ENCODE peak calls at places on chromosomes 7 and 10, in five cellular contexts. V is CD8-positive, alpha-beta memory T cell; U is mesendoderm; D is AG04450; Q is spleen. S is an unnamed sample.

GRCh38 chr7:148962515-148962822 is 65.8 kb downstream of the PDIA4 start:
- DNase-seq in V (no peak), U (no peak), D (no peak), Q (no peak), S (no peak)

GRCh38 chr7:48089415-48089975 is 430 bp downstream of the UPP1 start:
- DNase-seq in V (peak), U (peak), D (no peak), Q (no peak), S (no peak)

GRCh38 chr10:97640868-97641811 is 669 bp downstream of the PI4K2A start:
- DNase-seq in V (peak), U (peak), D (peak), Q (peak), S (peak)

GRCh38 chr10:132401396-132402168 is 4.6 kb downstream of the PWWP2B start:
- DNase-seq in V (no peak), U (no peak), D (no peak), Q (peak), S (no peak)

GRCh38 chr10:48523820-48524758 is 80.8 kb downstream of the ARHGAP22 start:
- DNase-seq in V (no peak), U (peak), D (no peak), Q (peak), S (no peak)

GRCh38 chr10:73119952-73120351 is 9.7 kb downstream of the NUDT13 start:
- DNase-seq in V (no peak), U (no peak), D (no peak), Q (no peak), S (no peak)

GRCh38 chr7:18202315-18203045 is 174.8 kb upstream of the PRPS1L1 start:
- DNase-seq in V (no peak), U (no peak), D (no peak), Q (no peak), S (no peak)

GRCh38 chr7:157139142-157140117 is 704 bp downstream of the UBE3C start:
- DNase-seq in V (peak), U (peak), D (no peak), Q (peak), S (peak)

GRCh38 chr7:51229106-51229537 is 87.5 kb downstream of the COBL start:
- DNase-seq in V (no peak), U (no peak), D (no peak), Q (no peak), S (no peak)

GRCh38 chr7:93226310-93226709 is at the start of gene HEPACAM2:
- DNase-seq in V (no peak), U (no peak), D (no peak), Q (no peak), S (no peak)

GRCh38 chr10:63438506-63439498 is 27.0 kb downstream of the JMJD1C start:
- DNase-seq in V (no peak), U (peak), D (no peak), Q (no peak), S (no peak)

GRCh38 chr7:28183627-28184026 is 3.0 kb upstream of the JAZF1 start:
- DNase-seq in V (no peak), U (no peak), D (peak), Q (no peak), S (no peak)

GRCh38 chr10:24617771-24618396 is 105.8 kb downstream of the ARHGAP21 start:
- DNase-seq in V (peak), U (peak), D (no peak), Q (no peak), S (peak)

GRCh38 chr7:151631149-151631967 is 111.7 kb upstream of the RHEB start:
- DNase-seq in V (peak), U (peak), D (no peak), Q (no peak), S (no peak)

GRCh38 chr10:29150010-29150409 is 138.9 kb upstream of the LYZL1 start:
- DNase-seq in V (no peak), U (peak), D (no peak), Q (no peak), S (no peak)

GRCh38 chr7:82017334-82017943 is 247.6 kb upstream of the HGF start:
- DNase-seq in V (no peak), U (peak), D (peak), Q (no peak), S (no peak)

GRCh38 chr10:60186315-60187071 is 203.2 kb downstream of the ANK3 start:
- DNase-seq in V (no peak), U (no peak), D (no peak), Q (no peak), S (no peak)

GRCh38 chr7:2640858-2641257 is 9.1 kb downstream of the TTYH3 start:
- DNase-seq in V (no peak), U (no peak), D (no peak), Q (no peak), S (no peak)

GRCh38 chr10:3126249-3126648 is 46.3 kb downstream of the PITRM1 start:
- DNase-seq in V (peak), U (no peak), D (no peak), Q (no peak), S (no peak)

GRCh38 chr10:114022292-114022691 is 21.4 kb upstream of the ADRB1 start:
- DNase-seq in V (no peak), U (no peak), D (no peak), Q (no peak), S (no peak)

GRCh38 chr7:132393789-132394261 is 182.4 kb downstream of the PLXNA4 start:
- DNase-seq in V (no peak), U (no peak), D (no peak), Q (peak), S (no peak)

GRCh38 chr7:143931739-143932138 is 3.3 kb upstream of the OR2F2 start:
- DNase-seq in V (no peak), U (no peak), D (no peak), Q (no peak), S (no peak)

GRCh38 chr10:108392286-108392685 is 1227.8 kb upstream of the SORCS1 start:
- DNase-seq in V (no peak), U (no peak), D (no peak), Q (no peak), S (no peak)

GRCh38 chr7:78967046-78967445 is 486.4 kb downstream of the MAGI2 start:
- DNase-seq in V (no peak), U (no peak), D (peak), Q (no peak), S (no peak)

GRCh38 chr7:49791089-49791741 is 17.8 kb downstream of the VWC2 start:
- DNase-seq in V (no peak), U (peak), D (no peak), Q (no peak), S (no peak)

GRCh38 chr7:151038951-151039849 is 9.1 kb upstream of the ASIC3 start:
- DNase-seq in V (peak), U (peak), D (no peak), Q (no peak), S (no peak)

GRCh38 chr7:51352174-51353145 is 35.9 kb upstream of the COBL start:
- DNase-seq in V (no peak), U (peak), D (no peak), Q (no peak), S (no peak)

GRCh38 chr7:76300210-76300731 is 2.2 kb upstream of the HSPB1 start:
- DNase-seq in V (no peak), U (no peak), D (no peak), Q (no peak), S (no peak)

GRCh38 chr10:83943920-83944319 is 195.4 kb upstream of the GHITM start:
- DNase-seq in V (no peak), U (no peak), D (no peak), Q (no peak), S (no peak)

GRCh38 chr10:36220122-36220521 is 578.0 kb upstream of the FZD8 start:
- DNase-seq in V (no peak), U (no peak), D (no peak), Q (no peak), S (no peak)

GRCh38 chr10:25725917-25726716 is 207.9 kb upstream of the MYO3A start:
- DNase-seq in V (no peak), U (peak), D (no peak), Q (no peak), S (peak)

GRCh38 chr7:27171636-27172387 is 2.3 kb downstream of the HOXA10 start:
- DNase-seq in V (peak), U (peak), D (no peak), Q (peak), S (no peak)

GRCh38 chr7:151819826-151820225 is 57.1 kb downstream of the PRKAG2 start:
- DNase-seq in V (no peak), U (no peak), D (no peak), Q (peak), S (no peak)

GRCh38 chr7:107212719-107213118 is 43.9 kb downstream of the HBP1 start:
- DNase-seq in V (no peak), U (no peak), D (no peak), Q (no peak), S (no peak)

GRCh38 chr7:143305423-143306070 is 10.4 kb upstream of the CLCN1 start:
- DNase-seq in V (peak), U (peak), D (no peak), Q (peak), S (peak)

GRCh38 chr10:44761076-44761475 is 150.1 kb upstream of the TMEM72 start:
- DNase-seq in V (no peak), U (no peak), D (no peak), Q (no peak), S (no peak)

GRCh38 chr7:4195650-4196049 is 486.4 kb upstream of the FOXK1 start:
- DNase-seq in V (no peak), U (no peak), D (no peak), Q (no peak), S (no peak)

GRCh38 chr10:52334595-52334994 is 20.5 kb downstream of the DKK1 start:
- DNase-seq in V (no peak), U (peak), D (no peak), Q (no peak), S (no peak)

GRCh38 chr10:52335665-52336064 is 21.6 kb downstream of the DKK1 start:
- DNase-seq in V (no peak), U (no peak), D (no peak), Q (no peak), S (no peak)

GRCh38 chr10:52331759-52332364 is 17.8 kb downstream of the DKK1 start:
- DNase-seq in V (no peak), U (no peak), D (no peak), Q (no peak), S (no peak)

GRCh38 chr10:52332815-52333214 is 18.7 kb downstream of the DKK1 start:
- DNase-seq in V (no peak), U (no peak), D (no peak), Q (no peak), S (no peak)

DNA sequence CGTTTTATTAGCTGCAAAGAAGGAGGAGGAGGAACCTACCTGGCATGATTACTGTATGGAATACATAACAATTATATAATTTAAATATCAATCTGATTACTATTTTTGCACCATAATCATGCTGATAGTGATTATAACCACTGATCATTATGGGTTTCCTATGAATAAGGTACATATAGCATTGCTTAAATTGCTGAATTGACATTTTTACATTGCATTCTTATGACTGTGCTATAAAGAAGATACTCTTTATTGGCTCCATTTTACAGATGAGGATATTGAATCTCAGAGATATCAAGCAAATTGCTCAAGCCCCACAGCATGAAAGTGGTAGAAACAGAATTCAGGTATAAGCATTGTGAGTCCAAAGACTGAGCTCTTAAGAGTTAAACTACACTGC is 23.1 kb downstream of the DKK1 start:
- DNase-seq in V (no peak), U (no peak), D (no peak), Q (no peak), S (no peak)
- H3K27ac ChIP-seq in V (no peak), U (no peak), D (no peak), Q (no peak), S (no peak)

GRCh38 chr7:114924066-114924712 is 2.3 kb downstream of the MDFIC start:
- DNase-seq in V (no peak), U (no peak), D (no peak), Q (no peak), S (no peak)
- H3K4me3 ChIP-seq in V (peak), U (no peak), D (peak), Q (peak), S (peak)

DNA sequence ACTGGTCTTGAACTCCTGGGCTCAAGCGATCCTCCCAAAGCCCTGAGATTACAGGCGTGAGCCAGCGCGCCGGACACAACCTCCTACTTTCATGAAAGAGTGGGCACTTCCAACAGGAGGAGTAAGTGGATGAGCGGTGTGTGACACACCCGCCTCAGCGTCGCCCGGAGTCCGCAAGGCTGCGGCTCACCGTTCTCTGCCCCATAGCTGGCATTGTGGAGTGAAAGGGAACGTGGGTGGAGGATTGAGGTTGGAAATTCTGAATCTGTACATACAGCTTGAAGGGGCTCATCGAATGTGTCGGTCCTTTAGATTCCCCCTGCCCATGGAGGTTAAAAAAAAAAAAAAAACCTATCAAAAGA is 534 bp upstream of the PRXL2A start:
- DNase-seq in V (no peak), U (peak), D (no peak), Q (peak), S (no peak)
- H3K27ac ChIP-seq in V (no peak), U (no peak), D (no peak), Q (peak), S (peak)

GRCh38 chr7:45215611-45216062 is 58.0 kb downstream of the RAMP3 start:
- DNase-seq in V (no peak), U (no peak), D (no peak), Q (no peak), S (no peak)

GRCh38 chr7:45211066-45211465 is 53.5 kb downstream of the RAMP3 start:
- DNase-seq in V (no peak), U (no peak), D (no peak), Q (no peak), S (no peak)

GRCh38 chr7:45216181-45216580 is 58.6 kb downstream of the RAMP3 start:
- DNase-seq in V (no peak), U (no peak), D (no peak), Q (no peak), S (no peak)

GRCh38 chr7:45212606-45213005 is 55.0 kb downstream of the RAMP3 start:
- DNase-seq in V (no peak), U (no peak), D (no peak), Q (no peak), S (no peak)

DNA sequence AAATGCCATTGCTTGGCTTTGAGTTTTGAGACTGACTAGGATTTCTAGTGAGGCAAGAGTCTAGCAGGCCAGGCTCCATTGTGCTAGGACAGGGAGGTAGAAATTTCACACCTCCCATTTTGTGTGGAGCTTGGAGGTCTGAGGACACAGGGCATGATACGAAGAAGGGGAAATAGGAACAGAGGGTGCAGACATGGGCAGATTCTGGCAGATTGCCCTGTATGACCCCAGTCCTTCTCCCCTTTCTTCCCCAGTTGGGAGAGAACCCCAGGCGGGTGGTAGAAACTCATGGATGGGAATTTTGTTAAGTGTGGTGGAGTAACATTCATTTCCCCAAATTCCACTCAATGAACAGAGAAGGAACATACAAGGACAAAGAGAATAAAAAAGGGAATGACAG is 54.4 kb downstream of the RAMP3 start:
- DNase-seq in V (no peak), U (no peak), D (no peak), Q (no peak), S (no peak)
- H3K4me3 ChIP-seq in V (no peak), U (no peak), D (no peak), Q (no peak), S (no peak)

DNA sequence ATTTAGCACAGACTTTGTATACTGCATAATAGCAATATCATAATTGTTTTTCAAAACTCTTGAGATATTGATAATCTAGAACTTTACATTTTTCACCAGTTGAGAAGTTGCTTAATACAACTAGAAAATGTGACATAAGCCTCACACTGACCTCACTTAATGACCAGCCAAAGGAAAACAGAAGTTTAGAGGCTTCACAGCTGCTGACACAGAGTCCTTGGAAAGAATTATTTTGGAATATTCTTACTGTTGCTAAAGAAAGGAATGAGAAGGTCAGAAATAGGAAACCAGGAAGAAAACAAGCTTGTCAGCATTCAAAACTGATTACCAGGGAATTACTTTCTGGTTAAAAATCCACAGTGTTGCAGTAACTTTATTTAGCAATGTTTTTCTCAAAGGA is 35.5 kb upstream of the WASL start:
- DNase-seq in V (no peak), U (no peak), D (no peak), Q (no peak), S (no peak)
- H3K27ac ChIP-seq in V (no peak), U (no peak), D (no peak), Q (peak), S (no peak)

GRCh38 chr10:34780818-34781380 is 34.2 kb downstream of the PARD3 start:
- DNase-seq in V (no peak), U (peak), D (no peak), Q (no peak), S (no peak)
- H3K4me3 ChIP-seq in V (no peak), U (no peak), D (peak), Q (no peak), S (no peak)

GRCh38 chr10:11825796-11826414 is 2.7 kb downstream of the PROSER2 start:
- DNase-seq in V (no peak), U (no peak), D (no peak), Q (no peak), S (no peak)

GRCh38 chr10:11823989-11824346 is 812 bp downstream of the PROSER2 start:
- DNase-seq in V (no peak), U (no peak), D (no peak), Q (no peak), S (peak)

GRCh38 chr10:11824376-11824775 is 1.2 kb downstream of the PROSER2 start:
- DNase-seq in V (no peak), U (no peak), D (no peak), Q (no peak), S (no peak)

GRCh38 chr10:11823122-11823988 is at the start of gene PROSER2:
- DNase-seq in V (peak), U (peak), D (no peak), Q (peak), S (peak)

GRCh38 chr10:11824825-11825224 is 1.7 kb downstream of the PROSER2 start:
- DNase-seq in V (no peak), U (no peak), D (no peak), Q (no peak), S (no peak)
- H3K27ac ChIP-seq in V (no peak), U (no peak), D (no peak), Q (peak), S (no peak)

S was measured in CD4-positive, alpha-beta memory T cell.